ENCODE peak calls at places on chromosomes 1 and 21, in ten cellular contexts. B, Z, W, Y, F, J, P, S, M and G are unnamed samples. For H3K4me1, the result is how much of the 10 kb centered on the place peaks cover.

GRCh38 chr1:7755448-7755847 is 15.6 kb upstream of the VAMP3 start:
- DNase-seq in Y (no peak), S (peak), F (no peak), B (peak), J (no peak), M (peak), P (no peak), Z (no peak), W (no peak), G (no peak)

GRCh38 chr1:23098463-23099170 is 70.0 kb downstream of the LUZP1 start:
- DNase-seq in B (peak), P (peak), W (no peak), S (peak), F (peak), M (peak), Y (peak), J (no peak), Z (peak), G (peak)

GRCh38 chr1:40477680-40478057 is 579 bp downstream of the ZFP69 start:
- DNase-seq in P (no peak), Y (peak), Z (no peak), M (peak), W (no peak), B (peak), F (no peak), S (no peak), J (no peak), G (no peak)

GRCh38 chr1:59990470-59990869 is 63.9 kb upstream of the CYP2J2 start:
- DNase-seq in F (no peak), W (no peak), Y (no peak), B (no peak), S (peak), P (no peak), Z (no peak), M (no peak), J (no peak), G (no peak)

GRCh38 chr1:182549811-182550210 is 39.2 kb downstream of the RNASEL start:
- DNase-seq in Z (no peak), P (no peak), B (no peak), J (no peak), Y (no peak), W (no peak), S (no peak), M (no peak), F (no peak), G (no peak)

GRCh38 chr1:206705187-206705586 is 20.5 kb downstream of the MAPKAPK2 start:
- DNase-seq in B (peak), P (no peak), S (no peak), W (no peak), J (no peak), Y (no peak), M (peak), F (no peak), Z (no peak), G (no peak)

GRCh38 chr1:109433322-109433721 is 7.1 kb upstream of the PSMA5 start:
- DNase-seq in P (no peak), Z (no peak), F (no peak), W (no peak), Y (no peak), S (no peak), M (no peak), J (no peak), B (no peak), G (no peak)

GRCh38 chr1:9573723-9574122 is 15.0 kb upstream of the TMEM201 start:
- DNase-seq in F (no peak), B (peak), S (peak), P (no peak), Y (no peak), J (no peak), M (peak), W (no peak), Z (no peak), G (no peak)

GRCh38 chr1:171868217-171868616 is 26.9 kb downstream of the DNM3 start:
- DNase-seq in J (no peak), F (no peak), Y (peak), Z (no peak), B (no peak), S (no peak), P (no peak), W (no peak), M (no peak), G (no peak)

GRCh38 chr1:208119225-208119606 is 125.0 kb downstream of the PLXNA2 start:
- DNase-seq in J (no peak), B (no peak), F (no peak), P (no peak), W (no peak), S (no peak), Z (no peak), M (no peak), Y (no peak), G (no peak)

GRCh38 chr1:8318436-8318835 is 522 bp downstream of the SLC45A1 start:
- DNase-seq in P (no peak), Z (no peak), M (no peak), B (peak), S (no peak), W (no peak), J (no peak), Y (no peak), F (no peak), G (no peak)

GRCh38 chr1:118913818-118914217 is 74.3 kb downstream of the TBX15 start:
- DNase-seq in M (no peak), J (no peak), P (no peak), B (no peak), F (no peak), Z (no peak), Y (no peak), W (no peak), S (no peak), G (no peak)

GRCh38 chr1:44811234-44811633 is 2.9 kb downstream of the BTBD19 start:
- DNase-seq in B (no peak), P (peak), S (no peak), Z (no peak), W (peak), F (peak), J (no peak), M (no peak), Y (no peak), G (no peak)
- H3K4me1 ChIP-seq in B (half or more), P (under half), S (under half), Z (half or more), W (under half), F (half or more), J (half or more), M (half or more), Y (half or more), G (under half)

GRCh38 chr21:15293251-15293650 is 228.5 kb upstream of the NRIP1 start:
- DNase-seq in Y (peak), M (peak), J (no peak), W (no peak), Z (no peak), P (no peak), B (peak), S (peak), F (no peak), G (no peak)

GRCh38 chr21:15295875-15296274 is 231.1 kb upstream of the NRIP1 start:
- DNase-seq in P (no peak), J (no peak), W (no peak), F (no peak), Y (no peak), Z (no peak), M (no peak), B (no peak), S (no peak), G (no peak)

GRCh38 chr21:15289896-15290841 is 225.4 kb upstream of the NRIP1 start:
- DNase-seq in W (peak), Z (no peak), J (no peak), M (no peak), P (peak), S (peak), F (peak), Y (no peak), B (peak), G (peak)

GRCh38 chr21:15289246-15289645 is 224.4 kb upstream of the NRIP1 start:
- DNase-seq in F (no peak), P (no peak), J (no peak), S (no peak), B (no peak), M (no peak), W (peak), Y (no peak), Z (no peak), G (no peak)

GRCh38 chr21:15291621-15292266 is 226.9 kb upstream of the NRIP1 start:
- DNase-seq in J (no peak), Z (no peak), W (no peak), S (no peak), B (no peak), F (no peak), Y (peak), P (no peak), M (no peak), G (no peak)
- H3K4me1 ChIP-seq in J (under half), Z (under half), W (under half), S (under half), B (under half), F (under half), Y (under half), P (under half), M (under half), G (under half)

DNA sequence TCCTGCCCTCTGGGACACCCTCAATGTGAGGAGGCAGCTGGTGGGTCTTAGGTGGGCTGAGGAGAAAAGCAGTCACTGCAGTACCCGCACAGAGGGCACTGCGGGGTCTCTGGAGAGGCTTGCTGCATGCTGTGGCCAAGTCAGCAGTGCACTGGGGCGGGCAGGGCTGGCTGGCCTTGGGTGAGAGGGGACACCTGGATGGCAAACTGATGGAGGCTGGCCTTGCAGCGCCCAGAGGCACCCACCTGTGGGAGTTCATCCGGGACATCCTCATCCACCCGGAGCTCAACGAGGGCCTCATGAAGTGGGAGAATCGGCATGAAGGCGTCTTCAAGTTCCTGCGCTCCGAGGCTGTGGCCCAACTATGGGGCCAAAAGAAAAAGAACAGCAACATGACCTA is 3.2 kb downstream of the ELF3 start:
- DNase-seq in J (no peak), W (no peak), F (no peak), Z (no peak), Y (no peak), P (no peak), M (no peak), S (no peak), B (no peak), G (no peak)
- H3K4me1 ChIP-seq in J (under half), W (under half), F (under half), Z (under half), Y (under half), P (under half), M (under half), S (under half), B (under half), G (under half)

DNA sequence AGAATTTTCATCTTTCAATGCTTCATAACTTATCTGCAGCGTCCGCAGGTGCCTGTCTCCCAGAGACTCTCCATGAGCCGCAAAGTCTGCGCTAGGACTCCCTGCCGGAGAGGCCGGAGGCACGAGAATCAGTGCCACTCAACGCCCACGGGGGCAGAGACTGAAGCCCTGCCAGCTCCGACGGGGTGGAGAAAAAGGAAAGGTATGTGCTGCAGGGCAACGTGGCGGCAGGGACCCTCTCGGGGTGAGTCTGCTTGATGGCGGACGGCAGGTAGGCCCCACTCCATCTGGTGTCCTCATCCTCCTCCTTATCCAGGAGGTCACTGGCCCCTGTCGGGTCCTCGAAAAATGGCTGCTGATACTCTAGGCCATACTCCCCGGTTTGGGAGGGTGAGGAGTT is 21.9 kb upstream of the MRPS14 start:
- DNase-seq in Z (no peak), P (no peak), B (no peak), Y (no peak), M (no peak), W (no peak), F (no peak), S (no peak), J (no peak), G (no peak)
- H3K4me1 ChIP-seq in Z (under half), P (under half), B (under half), Y (under half), M (under half), W (under half), F (under half), S (under half), J (under half), G (under half)

GRCh38 chr1:212035835-212036605 is 472 bp downstream of the DTL start:
- DNase-seq in Z (no peak), S (no peak), F (no peak), B (no peak), Y (no peak), W (no peak), J (no peak), M (no peak), P (no peak), G (no peak)
- H3K4me1 ChIP-seq in Z (under half), S (under half), F (under half), B (under half), Y (under half), W (under half), J (under half), M (under half), P (under half), G (under half)

GRCh38 chr1:13703558-13704485 is 3.8 kb downstream of the PRDM2 start:
- DNase-seq in Z (no peak), F (no peak), Y (no peak), W (no peak), B (no peak), J (no peak), P (no peak), S (no peak), M (no peak), G (no peak)

GRCh38 chr1:13707211-13707610 is 7.2 kb downstream of the PRDM2 start:
- DNase-seq in W (no peak), Y (no peak), B (peak), J (no peak), M (peak), P (no peak), S (no peak), Z (no peak), F (no peak), G (no peak)

GRCh38 chr1:13703128-13703513 is 3.1 kb downstream of the PRDM2 start:
- DNase-seq in F (no peak), S (no peak), W (no peak), Z (no peak), M (no peak), B (no peak), J (no peak), Y (no peak), P (no peak), G (no peak)

GRCh38 chr1:13708380-13709010 is 8.5 kb downstream of the PRDM2 start:
- DNase-seq in W (no peak), B (no peak), Z (no peak), S (no peak), J (no peak), P (no peak), M (no peak), F (no peak), Y (no peak), G (no peak)

GRCh38 chr1:13706058-13706457 is 6.1 kb downstream of the PRDM2 start:
- DNase-seq in J (no peak), M (no peak), Z (no peak), W (no peak), Y (no peak), S (no peak), P (no peak), B (peak), F (no peak), G (no peak)
- H3K4me1 ChIP-seq in J (under half), M (under half), Z (half or more), W (under half), Y (under half), S (under half), P (under half), B (under half), F (under half), G (under half)

GRCh38 chr21:23131177-23131576 is 2133.0 kb downstream of the NCAM2 start:
- DNase-seq in J (no peak), F (no peak), P (no peak), Z (no peak), B (no peak), M (no peak), Y (no peak), S (peak), W (no peak), G (no peak)

GRCh38 chr21:23127973-23128372 is 2129.8 kb downstream of the NCAM2 start:
- DNase-seq in B (no peak), W (no peak), M (no peak), J (no peak), S (no peak), P (no peak), Y (no peak), Z (no peak), F (no peak), G (peak)

GRCh38 chr21:23130308-23130707 is 2132.1 kb downstream of the NCAM2 start:
- DNase-seq in Z (no peak), W (no peak), F (no peak), S (no peak), J (no peak), Y (no peak), M (no peak), B (no peak), P (no peak), G (no peak)
- H3K4me1 ChIP-seq in Z (under half), W (under half), F (under half), S (under half), J (under half), Y (under half), M (under half), B (under half), P (under half), G (under half)

DNA sequence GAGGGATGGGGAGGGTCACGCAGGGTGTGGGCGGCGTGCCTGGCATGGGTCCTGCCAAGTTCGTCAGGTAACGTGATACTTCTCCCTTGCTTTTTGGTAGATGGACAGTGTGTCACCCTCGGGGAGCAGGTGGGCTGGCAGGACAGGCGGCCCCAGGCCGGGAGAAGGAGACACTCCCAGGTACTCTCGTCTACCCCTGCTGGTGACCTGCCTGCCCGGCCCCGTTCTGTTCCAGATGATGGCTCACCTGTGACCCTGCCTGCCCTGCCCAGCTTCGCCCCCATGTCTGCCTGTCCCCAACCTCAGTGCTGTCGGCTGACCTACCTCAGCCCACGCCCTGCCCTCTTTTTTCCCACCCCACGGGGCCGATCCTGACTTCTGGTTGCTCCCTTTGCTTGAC is 144.7 kb downstream of the PCBP3 start:
- DNase-seq in S (no peak), F (no peak), B (no peak), M (no peak), Y (no peak), P (no peak), Z (no peak), J (no peak), W (no peak), G (no peak)
- H3K4me1 ChIP-seq in S (under half), F (under half), B (under half), M (under half), Y (under half), P (under half), Z (under half), J (under half), W (under half), G (under half)